ENCODE peak calls at places on chromosomes 13 and 19, in seven cellular contexts. K is Right ventricle myocardium superior; J is A172; A is T1000; H is mucosa of descending colon; R is activated CD4-positive, alpha-beta memory T cell treated with anti-CD3 and anti-CD28 coated beads for 36 hours; U is iris pigment epithelial cell. P is an unnamed sample.

GRCh38 chr19:6042776-6043726 is 65.1 kb upstream of the RANBP3 start:
- DNase-seq in U (no peak), H (no peak), R (no peak), J (no peak), K (no peak), A (no peak), P (no peak)

GRCh38 chr13:74258951-74259350 is 124.7 kb upstream of the KLF12 start:
- DNase-seq in K (no peak), A (no peak), J (no peak), R (no peak), U (no peak), H (no peak), P (no peak)

GRCh38 chr13:29892149-29892548 is 41.7 kb upstream of the UBL3 start:
- DNase-seq in H (no peak), U (no peak), A (no peak), R (no peak), K (no peak), J (no peak), P (no peak)

GRCh38 chr19:43651758-43652545 is 12.3 kb upstream of the CADM4 start:
- DNase-seq in R (peak), H (no peak), U (peak), K (peak), A (peak), J (peak), P (peak)

GRCh38 chr19:45340899-45341453 is 426 bp downstream of the KLC3 start:
- DNase-seq in H (no peak), R (peak), K (no peak), U (no peak), A (no peak), J (no peak), P (no peak)

GRCh38 chr13:50030315-50030714 is 15.1 kb downstream of the KCNRG start:
- DNase-seq in J (no peak), K (no peak), H (no peak), A (no peak), R (no peak), U (no peak), P (no peak)

GRCh38 chr19:45079063-45079910 is at the start of gene GEMIN7:
- DNase-seq in U (peak), R (peak), K (peak), H (peak), A (peak), J (peak), P (peak)

GRCh38 chr13:23433171-23434153 is at the start of gene SACS:
- DNase-seq in U (peak), R (no peak), A (no peak), J (peak), H (no peak), K (no peak), P (peak)

GRCh38 chr13:33319859-33320258 is 34.3 kb upstream of the STARD13 start:
- DNase-seq in R (no peak), A (no peak), K (no peak), J (no peak), U (no peak), H (no peak), P (no peak)

GRCh38 chr19:47418595-47419036 is 711 bp downstream of the MEIS3 start:
- DNase-seq in K (no peak), A (no peak), H (no peak), U (no peak), J (no peak), R (no peak), P (no peak)

GRCh38 chr13:51646041-51646670 is 61.9 kb downstream of the WDFY2 start:
- DNase-seq in K (no peak), R (no peak), J (no peak), A (no peak), U (no peak), H (no peak), P (no peak)

GRCh38 chr13:30235206-30235605 is 72.1 kb downstream of the KATNAL1 start:
- DNase-seq in J (no peak), H (no peak), K (no peak), A (no peak), R (no peak), U (no peak), P (peak)

GRCh38 chr13:30572859-30573275 is 44.9 kb upstream of the USPL1 start:
- DNase-seq in K (no peak), R (no peak), U (peak), H (no peak), J (peak), A (no peak), P (peak)

GRCh38 chr13:60356970-60357369 is 40.0 kb upstream of the TDRD3 start:
- DNase-seq in K (no peak), R (no peak), H (no peak), A (no peak), U (no peak), J (no peak), P (no peak)

GRCh38 chr19:35138305-35138799 is 272 bp upstream of the FXYD1 start:
- DNase-seq in A (no peak), K (peak), R (no peak), J (no peak), H (peak), U (no peak), P (peak)

GRCh38 chr13:20616059-20616797 is 49.3 kb downstream of the IFT88 start:
- DNase-seq in U (peak), K (no peak), A (no peak), R (no peak), H (no peak), J (peak), P (peak)

GRCh38 chr19:11338569-11339253 is 746 bp downstream of the RAB3D start:
- DNase-seq in A (no peak), R (no peak), K (no peak), H (no peak), J (no peak), U (no peak), P (no peak)

GRCh38 chr13:41514853-41515395 is 57.6 kb downstream of the RGCC start:
- DNase-seq in J (no peak), R (no peak), A (no peak), H (no peak), K (no peak), U (no peak), P (no peak)

GRCh38 chr13:90293793-90294361 is 1053.6 kb upstream of the MIR17HG start:
- DNase-seq in H (no peak), A (no peak), U (no peak), K (no peak), R (no peak), J (no peak), P (no peak)

P was measured in cardiac fibroblast.